ENCODE peak calls at places on chromosomes 11 and 22, in ten cellular contexts. X is right cardiac atrium, Y is H7, Q is HL-60, I is astrocyte of the spinal cord, W is adrenal gland, J is HFF-Myc, L is left ventricle myocardium inferior, C is upper lobe of right lung, V is cardiac fibroblast. P is an unnamed sample.

GRCh38 chr22:38489561-38490133 is 16.5 kb downstream of the DDX17 start:
- DNase-seq in W (no peak), V (no peak), I (no peak), L (no peak), Y (no peak), Q (no peak), J (no peak), X (no peak), C (no peak), P (no peak)

GRCh38 chr11:6694229-6694535 is 11.0 kb upstream of the MRPL17 start:
- DNase-seq in Y (no peak), L (no peak), C (no peak), J (no peak), I (no peak), X (no peak), W (no peak), V (no peak), Q (no peak), P (no peak)

GRCh38 chr11:101456812-101457211 is 127.0 kb downstream of the TRPC6 start:
- DNase-seq in X (no peak), J (no peak), V (peak), L (no peak), Y (no peak), I (peak), W (no peak), C (no peak), Q (no peak), P (no peak)

GRCh38 chr11:115706735-115707134 is 202.5 kb upstream of the CADM1 start:
- DNase-seq in V (no peak), W (no peak), Y (no peak), J (no peak), X (no peak), Q (peak), I (peak), L (no peak), C (no peak), P (no peak)

GRCh38 chr11:12769834-12770345 is 95.7 kb downstream of the TEAD1 start:
- DNase-seq in C (no peak), Y (no peak), W (no peak), X (no peak), V (peak), Q (no peak), I (peak), L (no peak), J (peak), P (peak)

GRCh38 chr11:15673408-15673811 is 558.7 kb downstream of the INSC start:
- DNase-seq in W (no peak), X (peak), Q (no peak), Y (no peak), I (no peak), J (no peak), L (no peak), C (no peak), V (peak), P (no peak)

GRCh38 chr22:32331918-32332725 is 25.5 kb upstream of the RFPL3 start:
- DNase-seq in X (no peak), W (no peak), L (no peak), Y (peak), V (no peak), I (no peak), J (no peak), C (peak), Q (no peak), P (no peak)

GRCh38 chr22:38327805-38328204 is 10.6 kb upstream of the CSNK1E start:
- DNase-seq in V (peak), W (no peak), I (peak), X (no peak), J (no peak), L (no peak), Y (no peak), C (no peak), Q (no peak), P (no peak)

GRCh38 chr11:87083029-87083428 is 45.3 kb downstream of the TMEM135 start:
- DNase-seq in W (no peak), Y (peak), C (no peak), L (no peak), V (no peak), X (no peak), Q (no peak), I (no peak), J (no peak), P (no peak)

GRCh38 chr11:86442420-86442819 is 67.7 kb downstream of the CCDC81 start:
- DNase-seq in C (no peak), Q (no peak), J (no peak), I (no peak), L (no peak), V (no peak), Y (no peak), X (no peak), W (no peak), P (no peak)

DNA sequence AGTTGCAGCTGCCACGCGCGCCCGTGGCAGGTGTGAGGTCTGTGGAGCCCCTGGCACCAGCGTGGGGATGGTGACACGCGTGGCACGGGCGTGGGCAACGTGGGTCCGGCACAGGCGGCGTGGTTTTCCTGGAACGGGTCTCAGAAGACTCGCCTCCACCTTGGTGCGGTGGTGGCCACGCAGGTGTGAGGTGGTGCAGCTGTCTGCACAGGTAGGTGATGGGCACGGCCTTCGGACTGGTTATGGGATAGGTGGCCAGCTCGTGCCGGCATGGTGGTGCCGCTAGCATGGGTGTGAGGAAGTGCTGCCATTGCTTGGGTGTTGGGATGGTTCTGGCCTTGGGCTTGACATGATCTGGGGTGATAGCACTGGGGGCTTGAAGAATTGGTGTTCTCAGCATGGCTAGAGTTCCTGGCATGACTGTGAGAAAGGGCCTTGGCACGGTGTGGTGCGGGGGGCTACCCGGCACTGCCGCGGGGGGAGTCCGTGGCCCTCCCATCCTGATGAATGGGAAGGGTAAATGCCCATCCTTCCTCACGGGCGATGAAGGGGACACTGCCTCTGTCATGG is 516 bp downstream of the DAGLA start:
- DNase-seq in J (no peak), C (no peak), V (no peak), I (no peak), X (no peak), L (no peak), Y (no peak), Q (no peak), W (peak), P (no peak)
- H3K4me3 ChIP-seq in J (peak), C (peak), V (peak), I (peak), X (peak), L (peak), Y (peak), Q (peak), W (no peak), P (peak)

GRCh38 chr11:64736654-64737053 is 7.3 kb downstream of the RASGRP2 start:
- DNase-seq in V (no peak), W (no peak), I (no peak), J (no peak), Y (no peak), X (no peak), Q (no peak), C (no peak), L (no peak), P (no peak)
- H3K4me3 ChIP-seq in V (no peak), W (no peak), I (no peak), J (no peak), Y (no peak), X (no peak), Q (no peak), C (no peak), L (no peak), P (no peak)

GRCh38 chr22:45603631-45604030 is 68.0 kb upstream of the ATXN10 start:
- DNase-seq in W (no peak), L (no peak), J (no peak), V (no peak), C (no peak), I (no peak), X (no peak), Q (no peak), Y (no peak), P (no peak)
- H3K4me3 ChIP-seq in W (no peak), L (no peak), J (no peak), V (no peak), C (no peak), I (no peak), X (no peak), Q (no peak), Y (no peak), P (no peak)

DNA sequence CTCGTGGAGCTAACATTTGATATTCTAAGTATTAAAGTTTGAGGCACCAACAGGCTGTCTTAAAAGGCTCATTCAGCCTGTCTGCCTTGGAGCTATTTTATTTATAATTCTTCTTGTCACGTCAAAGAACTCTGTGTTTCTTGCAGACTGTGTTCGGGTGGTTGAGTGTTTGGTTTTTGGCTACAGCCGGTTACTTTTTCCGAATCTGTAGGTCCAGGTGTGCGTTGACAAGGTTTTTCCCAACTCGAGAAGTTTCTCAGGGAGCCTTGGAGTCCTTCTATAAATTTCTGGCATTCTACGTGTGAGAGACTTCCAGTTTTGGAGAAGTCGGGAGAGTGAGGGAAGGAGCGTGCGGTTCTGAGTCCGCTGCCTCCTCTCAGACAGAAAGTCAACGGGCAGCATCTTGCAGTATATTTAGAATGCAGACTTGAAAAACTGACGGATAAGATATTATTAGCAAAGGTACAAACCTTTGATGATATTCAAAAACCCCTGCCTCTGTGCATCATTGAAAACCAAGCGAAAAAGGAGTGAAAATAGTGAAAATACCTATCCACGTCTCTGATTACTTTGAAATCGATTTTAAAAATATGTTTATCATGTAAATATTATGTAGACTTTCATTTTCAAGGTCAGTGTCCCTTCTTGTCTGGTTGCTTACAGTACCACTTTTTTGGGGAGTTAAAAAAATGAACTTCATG is 85.2 kb upstream of the PPARA start:
- DNase-seq in W (peak), Y (no peak), I (peak), J (no peak), C (peak), X (peak), Q (no peak), L (peak), V (no peak), P (no peak)
- H3K4me3 ChIP-seq in W (no peak), Y (no peak), I (no peak), J (no peak), C (peak), X (peak), Q (no peak), L (peak), V (peak), P (peak)

GRCh38 chr22:50251472-50252054 is 498 bp upstream of the HDAC10 start:
- DNase-seq in Y (no peak), X (no peak), L (no peak), I (no peak), W (no peak), C (no peak), Q (no peak), J (no peak), V (no peak), P (no peak)

GRCh38 chr22:50253046-50253580 is 2.0 kb upstream of the HDAC10 start:
- DNase-seq in Q (no peak), L (no peak), J (no peak), C (no peak), I (no peak), W (no peak), V (no peak), X (peak), Y (no peak), P (no peak)

GRCh38 chr22:50250555-50251471 is at the start of gene HDAC10:
- DNase-seq in I (peak), Y (peak), X (peak), Q (peak), L (peak), V (peak), J (no peak), C (peak), W (peak), P (no peak)

GRCh38 chr22:50253941-50254340 is 2.9 kb upstream of the HDAC10 start:
- DNase-seq in C (no peak), V (no peak), J (no peak), W (no peak), Y (no peak), X (peak), L (no peak), I (no peak), Q (no peak), P (no peak)

GRCh38 chr22:50252081-50253045 is 1.3 kb upstream of the HDAC10 start:
- DNase-seq in X (peak), C (peak), L (peak), Y (peak), Q (peak), V (peak), J (no peak), I (peak), W (peak), P (no peak)
- H3K4me3 ChIP-seq in X (no peak), C (peak), L (peak), Y (peak), Q (no peak), V (no peak), J (no peak), I (no peak), W (no peak), P (peak)

DNA sequence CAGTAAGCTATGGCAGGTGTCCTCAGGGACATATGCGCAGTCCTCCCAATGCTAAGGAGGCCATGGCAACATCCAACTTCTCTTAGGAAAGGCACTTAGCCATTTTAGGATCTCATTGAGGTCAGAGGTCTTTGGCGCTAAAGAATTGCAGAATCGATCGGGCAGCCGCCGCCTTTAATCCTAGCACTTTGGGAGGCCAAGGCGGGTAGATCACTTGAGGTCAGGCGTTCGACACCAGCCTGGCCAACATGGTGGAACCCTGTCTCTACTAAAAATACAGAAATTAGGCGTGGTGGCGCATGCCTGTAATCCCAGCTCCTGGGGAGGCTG is 1.2 kb upstream of the CHID1 start:
- DNase-seq in W (no peak), L (no peak), X (no peak), C (no peak), Y (no peak), I (no peak), V (no peak), Q (no peak), J (no peak), P (no peak)
- H3K4me3 ChIP-seq in W (no peak), L (peak), X (no peak), C (peak), Y (no peak), I (no peak), V (peak), Q (no peak), J (peak), P (peak)

DNA sequence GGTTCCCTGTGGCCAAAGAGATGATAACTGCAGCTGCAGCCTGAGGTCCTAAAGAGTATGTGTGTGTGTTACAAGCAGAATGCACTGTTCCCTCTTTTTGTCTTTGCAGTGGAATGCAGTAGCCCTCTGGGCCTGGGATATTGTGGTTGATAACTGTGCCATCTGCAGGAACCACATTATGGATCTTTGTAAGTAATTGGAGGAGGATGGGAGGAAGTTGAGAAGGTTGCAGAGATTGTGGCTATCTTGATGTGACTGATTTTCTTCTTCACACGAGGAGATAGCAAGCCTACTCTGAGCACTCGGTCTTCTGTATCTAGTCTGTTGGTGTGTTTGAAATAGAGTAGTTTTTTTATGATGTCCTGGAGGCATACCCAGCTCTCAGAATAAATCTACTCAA is 2.3 kb downstream of the RBX1 start:
- DNase-seq in W (no peak), L (no peak), X (no peak), Q (no peak), I (no peak), V (peak), J (no peak), Y (no peak), C (no peak), P (no peak)
- H3K4me3 ChIP-seq in W (no peak), L (no peak), X (no peak), Q (no peak), I (no peak), V (no peak), J (peak), Y (no peak), C (no peak), P (no peak)

GRCh38 chr11:117908959-117909610 is 20.1 kb downstream of the TMPRSS13 start:
- DNase-seq in Q (no peak), W (no peak), V (no peak), I (no peak), X (no peak), Y (peak), L (no peak), J (no peak), C (no peak), P (no peak)
- H3K4me3 ChIP-seq in Q (no peak), W (no peak), V (no peak), I (no peak), X (no peak), Y (no peak), L (no peak), J (no peak), C (no peak), P (no peak)

GRCh38 chr11:34651551-34651950 is 30.7 kb downstream of the EHF start:
- DNase-seq in J (no peak), Y (no peak), L (no peak), W (peak), C (no peak), X (no peak), Q (no peak), V (peak), I (no peak), P (no peak)
- H3K4me3 ChIP-seq in J (no peak), Y (no peak), L (no peak), W (no peak), C (no peak), X (no peak), Q (no peak), V (no peak), I (no peak), P (no peak)

DNA sequence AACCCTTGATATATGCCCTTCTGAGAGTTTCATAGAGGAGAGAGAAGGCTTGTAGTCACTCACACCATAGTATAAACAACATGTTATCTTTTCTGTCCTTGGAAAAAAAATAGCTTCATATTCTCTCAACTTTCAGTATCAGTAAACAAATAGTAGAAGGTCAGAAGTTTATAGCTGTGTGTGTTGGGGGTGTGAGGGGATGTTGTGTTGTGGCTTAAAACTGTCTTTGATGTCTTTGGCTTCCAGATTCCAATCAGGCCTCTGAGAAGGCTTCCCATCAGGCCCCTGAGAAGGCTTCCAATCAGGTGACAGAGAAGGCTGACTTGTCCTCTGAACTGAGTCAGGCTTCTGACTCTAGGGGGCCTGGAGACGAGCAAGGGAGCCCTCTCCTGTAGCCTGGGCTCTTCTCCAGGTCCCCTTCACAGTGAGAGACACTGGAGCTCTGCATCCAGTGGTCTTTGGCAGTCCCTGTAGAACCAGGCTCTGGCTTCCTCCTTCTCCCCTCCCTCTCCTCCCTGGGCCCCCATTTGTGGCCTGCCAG is 9.3 kb downstream of the MTFP1 start:
- DNase-seq in L (no peak), V (no peak), Q (no peak), C (no peak), Y (no peak), W (no peak), X (no peak), I (no peak), J (no peak), P (no peak)
- H3K4me3 ChIP-seq in L (no peak), V (no peak), Q (no peak), C (no peak), Y (no peak), W (no peak), X (no peak), I (no peak), J (no peak), P (no peak)